ENCODE peak calls at places on chromosomes 11 and 22, in four cellular contexts. U, O, A and J are unnamed samples.

GRCh38 chr11:68843052-68843561 is 1.4 kb upstream of the CPT1A start:
- DNase-seq in U (no peak), O (no peak), A (no peak), J (peak; percentile 54)

GRCh38 chr11:128424271-128424709 is 163.1 kb downstream of the ETS1 start:
- DNase-seq in U (no peak), O (no peak), A (peak; percentile 62), J (peak; percentile 63)

GRCh38 chr22:38030311-38031133 is 26.7 kb upstream of the PICK1 start:
- DNase-seq in U (no peak), O (no peak), A (no peak), J (no peak)

GRCh38 chr22:50027639-50028537 is 15.3 kb upstream of the IL17REL start:
- DNase-seq in U (no peak), O (no peak), A (no peak), J (no peak)

GRCh38 chr22:42662114-42663021 is 13.2 kb upstream of the CYB5R3 start:
- DNase-seq in U (peak; percentile 81), O (peak; percentile 60), A (peak; percentile 91), J (peak; percentile 85)

GRCh38 chr11:75562836-75563484 is 907 bp downstream of the SERPINH1 start:
- DNase-seq in U (no peak), O (no peak), A (peak; percentile 50), J (peak; percentile 52)

GRCh38 chr11:57476883-57477506 is 16.7 kb downstream of the RTN4RL2 start:
- DNase-seq in U (no peak), O (no peak), A (peak; percentile 45), J (no peak)

GRCh38 chr22:16609548-16610261 is 17.1 kb upstream of the CCT8L2 start:
- DNase-seq in U (no peak), O (no peak), A (no peak), J (no peak)

GRCh38 chr11:8080674-8081590 is at the start of gene TUB:
- DNase-seq in U (no peak), O (no peak), A (no peak), J (no peak)

GRCh38 chr11:75639752-75640151 is 29.1 kb downstream of the MAP6 start:
- DNase-seq in U (peak; percentile 78), O (no peak), A (peak; percentile 66), J (peak; percentile 64)

GRCh38 chr22:37904572-37905533 is 1.2 kb upstream of the MICALL1 start:
- DNase-seq in U (peak; percentile 39), O (no peak), A (no peak), J (peak; percentile 83)

GRCh38 chr11:119362741-119363080 is 16.2 kb upstream of the MFRP start:
- DNase-seq in U (no peak), O (no peak), A (no peak), J (no peak)

GRCh38 chr11:119363874-119364590 is 17.5 kb downstream of the USP2 start:
- DNase-seq in U (no peak), O (no peak), A (peak; percentile 79), J (peak; percentile 53)

GRCh38 chr11:119366690-119367620 is 14.5 kb downstream of the USP2 start:
- DNase-seq in U (no peak), O (no peak), A (no peak), J (peak; percentile 64)

GRCh38 chr11:119363081-119363861 is 16.8 kb upstream of the MFRP start:
- DNase-seq in U (no peak), O (no peak), A (no peak), J (no peak)

GRCh38 chr11:119365071-119365591 is 16.4 kb downstream of the USP2 start:
- DNase-seq in U (no peak), O (no peak), A (no peak), J (peak; percentile 45)
- H3K4me1 ChIP-seq in U (peaks cover 4% of the 10 kb centered on the region), O (peaks cover 12% of the 10 kb centered on the region), A (peaks cover 46% of the 10 kb centered on the region), J (peaks cover 9% of the 10 kb centered on the region)

DNA sequence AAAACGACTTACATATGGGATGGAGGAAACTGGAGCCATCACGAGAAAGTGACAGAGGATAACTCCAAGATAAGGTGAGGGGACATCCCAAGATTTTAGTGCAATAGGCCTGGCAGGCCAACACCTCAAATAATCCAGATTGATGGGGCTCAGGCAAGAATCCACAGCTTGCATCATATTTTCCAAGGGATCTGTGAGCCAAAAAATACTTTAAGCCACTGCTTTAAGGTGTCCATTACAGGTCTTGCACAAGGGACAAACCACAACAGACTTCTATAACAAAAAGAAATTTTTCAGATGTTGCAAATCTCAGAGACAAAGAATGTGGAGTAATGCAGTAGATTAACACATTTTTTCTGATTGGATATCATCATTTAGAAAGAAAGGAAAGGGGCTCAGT is 45.6 kb downstream of the DENND5A start:
- DNase-seq in U (no peak), O (no peak), A (no peak), J (peak; percentile 38)
- H3K27ac ChIP-seq in U (peak overlapping the region; percentile 23), O (no peak overlapping the region), A (peak overlapping the region; percentile 0), J (peak overlapping the region; percentile 4)

GRCh38 chr22:30079952-30080533 is at the start of gene HORMAD2:
- DNase-seq in U (peak; percentile 52), O (no peak), A (peak; percentile 9), J (no peak)
- H3K4me3 ChIP-seq in U (no peak within 1 kb of the TSS), O (no peak within 1 kb of the TSS), A (peak within 1 kb of the TSS; percentile 33), J (no peak within 1 kb of the TSS)

DNA sequence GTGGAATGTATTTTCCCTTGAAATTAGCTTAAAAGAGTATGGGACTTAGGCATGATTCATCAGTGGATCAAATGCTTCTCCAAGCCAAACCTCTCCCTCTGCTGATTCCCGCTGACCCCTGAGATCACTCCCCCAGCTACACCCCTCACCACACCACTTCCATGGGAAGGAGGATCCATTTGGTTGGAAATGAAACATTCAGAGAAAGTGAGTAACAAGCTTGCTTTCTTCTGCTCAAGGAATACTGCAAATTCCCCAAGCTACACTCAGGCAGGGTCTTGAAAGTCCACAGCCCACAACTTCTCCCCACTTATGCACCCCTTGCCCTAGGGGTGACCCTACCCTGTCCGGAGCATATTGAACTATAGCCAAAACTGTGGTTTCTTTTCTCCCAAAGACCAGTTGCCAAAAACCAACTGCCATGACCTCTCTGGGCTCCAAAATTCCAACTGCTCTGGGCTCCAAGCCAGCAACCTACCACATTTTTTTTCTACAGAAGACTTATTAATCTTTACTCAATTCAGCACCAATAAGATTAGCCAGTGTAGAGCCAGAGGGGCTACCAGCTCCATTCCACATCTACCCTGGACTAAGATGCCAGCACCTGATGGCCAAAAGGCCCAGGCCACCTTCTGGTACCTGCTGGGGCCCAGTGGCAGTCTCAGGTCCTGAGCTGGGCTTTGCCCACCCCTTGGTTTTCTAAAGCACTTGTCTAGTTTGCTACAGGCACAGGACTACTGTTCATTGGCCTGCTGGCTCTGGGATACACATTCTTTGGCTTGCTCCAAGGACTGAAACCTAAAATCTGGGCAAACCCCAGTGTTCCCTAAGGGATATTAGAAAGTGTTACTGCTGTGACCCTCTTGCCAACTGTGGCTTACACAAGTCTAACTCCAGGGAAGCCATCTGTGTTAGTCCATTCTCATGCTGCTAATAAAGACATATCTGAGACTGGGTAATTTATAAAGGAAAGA is 101.1 kb downstream of the MICAL3 start:
- DNase-seq in U (no peak), O (no peak), A (no peak), J (peak; percentile 18)
- H3K4me1 ChIP-seq in U (peaks cover 30% of the 10 kb centered on the region), O (no peaks in the 10 kb centered on the region), A (peaks cover 56% of the 10 kb centered on the region), J (peaks cover 42% of the 10 kb centered on the region)

GRCh38 chr11:130675456-130675855 is 227.0 kb downstream of the ADAMTS15 start:
- DNase-seq in U (no peak), O (no peak), A (peak; percentile 79), J (peak; percentile 59)

GRCh38 chr11:130679247-130679646 is 230.8 kb downstream of the ADAMTS15 start:
- DNase-seq in U (no peak), O (no peak), A (no peak), J (no peak)

GRCh38 chr11:130675917-130676316 is 227.5 kb downstream of the ADAMTS15 start:
- DNase-seq in U (no peak), O (no peak), A (no peak), J (no peak)

GRCh38 chr11:130674686-130675085 is 226.2 kb downstream of the ADAMTS15 start:
- DNase-seq in U (no peak), O (no peak), A (no peak), J (no peak)

GRCh38 chr11:130677486-130678153 is 229.2 kb downstream of the ADAMTS15 start:
- DNase-seq in U (no peak), O (no peak), A (no peak), J (no peak)
- H3K27ac ChIP-seq in U (peak overlapping the region; percentile 72), O (no peak overlapping the region), A (peak overlapping the region; percentile 81), J (no peak overlapping the region)

DNA sequence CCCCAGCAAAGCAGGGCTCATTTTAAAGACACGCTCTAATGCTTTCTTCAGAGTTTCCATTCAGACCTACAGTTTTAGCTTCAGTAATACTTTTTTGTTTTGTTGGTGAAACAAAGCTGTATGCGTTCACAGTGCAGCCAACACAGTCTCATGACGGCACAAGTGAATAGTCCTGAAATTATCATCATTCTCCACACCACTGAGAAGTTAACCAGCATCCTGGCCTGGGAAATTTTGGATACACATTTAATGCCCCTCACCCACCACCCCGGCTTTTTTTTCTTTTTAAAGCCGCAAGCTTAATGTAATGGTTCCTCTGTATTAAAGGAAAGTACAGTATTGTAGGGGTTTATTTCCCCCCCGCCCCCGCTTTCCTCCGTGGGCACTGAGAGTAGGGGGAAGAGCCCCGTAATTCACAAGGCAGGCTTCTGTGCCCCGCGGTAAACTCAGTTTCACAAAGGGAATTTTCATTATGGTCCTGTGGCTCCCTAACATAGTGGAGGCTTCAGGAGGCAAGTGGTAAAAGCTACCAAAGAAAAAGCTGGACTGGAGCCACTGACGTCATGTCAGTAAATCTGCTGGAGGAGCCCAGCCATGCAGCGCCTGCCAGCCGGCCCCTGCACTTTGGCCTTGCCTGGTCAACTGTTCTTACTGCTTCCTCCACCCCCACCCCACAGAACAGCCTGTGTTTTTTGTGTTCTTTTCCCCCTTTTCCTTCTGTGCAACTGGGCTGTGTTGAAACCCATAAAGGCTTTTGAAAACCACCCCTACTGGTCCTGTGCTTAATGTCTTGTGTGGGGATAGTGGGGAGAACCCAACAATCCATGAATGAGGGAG is 18.2 kb downstream of the TEAD1 start:
- DNase-seq in U (peak; percentile 78), O (no peak), A (peak; percentile 84), J (peak; percentile 97)
- H3K4me3 ChIP-seq in U (no peak overlapping the region), O (no peak overlapping the region), A (no peak overlapping the region), J (no peak overlapping the region)

DNA sequence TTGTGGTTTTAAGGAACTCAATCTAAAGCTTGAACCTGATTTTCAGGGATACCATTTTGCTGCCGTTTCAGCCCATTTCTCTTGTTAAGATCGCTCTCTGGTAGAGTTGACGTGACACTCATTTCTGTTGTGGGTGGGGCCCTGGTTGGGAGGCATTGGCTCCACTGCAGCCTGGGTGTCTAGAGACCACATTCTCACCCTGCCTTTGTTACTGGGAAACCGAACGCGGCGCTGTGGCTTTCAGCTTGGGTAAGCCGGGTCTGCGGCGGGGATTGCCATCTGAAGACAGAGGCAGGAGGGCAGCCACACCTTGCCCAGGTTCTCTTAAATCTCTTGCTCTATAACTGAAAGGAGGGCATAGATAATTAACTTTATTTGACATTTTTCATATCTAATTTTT is 3.2 kb downstream of the EHF start:
- DNase-seq in U (peak; percentile 50), O (no peak), A (no peak), J (no peak)
- H3K4me1 ChIP-seq in U (no peaks in the 10 kb centered on the region), O (no peaks in the 10 kb centered on the region), A (no peaks in the 10 kb centered on the region), J (no peaks in the 10 kb centered on the region)